ENCODE peak calls at places on chromosomes 13 and 19, in eight cellular contexts. P is fibroblast of lung, G is WTC11, U is AG10803, J is lower leg skin, S is RWPE1, H is breast epithelium, V is A549. Q is an unnamed sample.

GRCh38 chr13:113493315-113493951 is 2.9 kb upstream of the DCUN1D2 start:
- DNase-seq in P (peak; percentile 98), S (peak; percentile 78), J (no peak), U (peak; percentile 93), V (peak; percentile 67), H (no peak), G (no peak), Q (no peak)

GRCh38 chr19:8515317-8515716 is 1.4 kb upstream of the ZNF414 start:
- DNase-seq in P (no peak), J (no peak), S (no peak), U (no peak), H (no peak), G (no peak), V (no peak), Q (no peak)

GRCh38 chr13:99439048-99439447 is 62.2 kb upstream of the TM9SF2 start:
- DNase-seq in G (no peak), U (no peak), H (no peak), V (no peak), J (no peak), P (no peak), S (no peak), Q (no peak)

GRCh38 chr13:77831870-77832269 is 86.8 kb downstream of the EDNRB start:
- DNase-seq in P (no peak), J (no peak), V (no peak), G (no peak), H (no peak), S (no peak), U (no peak), Q (no peak)

GRCh38 chr19:6501740-6502648 is at the start of gene TUBB4A:
- DNase-seq in H (no peak), S (no peak), J (no peak), P (no peak), G (peak; percentile 50), U (no peak), V (peak; percentile 54), Q (peak; percentile 60)

GRCh38 chr19:13865578-13866462 is 11.1 kb upstream of the NANOS3 start:
- DNase-seq in S (no peak), P (no peak), G (no peak), U (no peak), J (no peak), V (no peak), H (no peak), Q (peak; percentile 59)

GRCh38 chr19:5108123-5108613 is 139.3 kb downstream of the KDM4B start:
- DNase-seq in V (no peak), P (no peak), U (no peak), S (no peak), G (no peak), H (no peak), J (no peak), Q (no peak)

GRCh38 chr19:6737873-6738725 is 719 bp upstream of the GPR108 start:
- DNase-seq in V (peak; percentile 94), G (peak; percentile 68), H (peak; percentile 82), P (peak; percentile 84), J (peak; percentile 83), U (peak; percentile 83), S (peak; percentile 75), Q (peak; percentile 60)

GRCh38 chr13:95902736-95903135 is 150.5 kb downstream of the UGGT2 start:
- DNase-seq in H (no peak), S (no peak), V (no peak), G (no peak), P (no peak), U (peak; percentile 29), J (no peak), Q (no peak)

GRCh38 chr19:53161123-53161522 is 2.3 kb upstream of the ZNF347 start:
- DNase-seq in P (no peak), U (no peak), S (no peak), H (no peak), G (no peak), J (no peak), V (no peak), Q (no peak)

GRCh38 chr13:98658131-98658530 is 81.2 kb upstream of the STK24 start:
- DNase-seq in J (peak; percentile 68), U (peak; percentile 63), G (no peak), V (no peak), P (no peak), H (no peak), S (no peak), Q (no peak)

GRCh38 chr13:106573279-106573831 is 5.4 kb upstream of the ARGLU1 start:
- DNase-seq in J (peak; percentile 53), S (no peak), G (no peak), P (peak; percentile 68), V (no peak), H (no peak), U (peak; percentile 92), Q (no peak)

GRCh38 chr13:97384366-97384765 is 49.6 kb upstream of the RAP2A start:
- DNase-seq in J (no peak), S (no peak), H (no peak), U (no peak), V (no peak), P (no peak), G (no peak), Q (no peak)

GRCh38 chr19:30029721-30030510 is 87.9 kb downstream of the URI1 start:
- DNase-seq in J (no peak), V (no peak), S (peak; percentile 32), U (no peak), H (no peak), G (no peak), P (peak; percentile 4), Q (no peak)

GRCh38 chr13:31234729-31235128 is 35.0 kb downstream of the B3GLCT start:
- DNase-seq in U (no peak), H (no peak), S (no peak), V (peak; percentile 5), G (no peak), P (no peak), J (no peak), Q (no peak)

GRCh38 chr19:23800868-23801267 is 42.2 kb upstream of the ZNF681 start:
- DNase-seq in H (no peak), U (no peak), G (no peak), V (no peak), P (no peak), S (no peak), J (no peak), Q (no peak)
- TF ChIP-seq CTCF in H (no peak), U (no peak), G (no peak), V (no peak), P (no peak), S (no peak), J (no peak), Q (no peak)

GRCh38 chr13:101291216-101291615 is 125.1 kb downstream of the NALCN start:
- DNase-seq in P (no peak), U (peak; percentile 17), H (no peak), V (no peak), G (no peak), S (no peak), J (no peak), Q (no peak)

GRCh38 chr13:101297794-101298193 is 118.5 kb downstream of the NALCN start:
- DNase-seq in J (no peak), P (no peak), G (no peak), H (no peak), V (no peak), S (no peak), U (no peak), Q (no peak)

GRCh38 chr13:101289764-101290163 is 126.5 kb downstream of the NALCN start:
- DNase-seq in S (no peak), J (no peak), G (peak; percentile 79), P (peak; percentile 59), V (no peak), H (no peak), U (peak; percentile 50), Q (peak; percentile 80)

GRCh38 chr13:101291647-101292515 is 124.4 kb downstream of the NALCN start:
- DNase-seq in H (no peak), U (peak; percentile 11), V (no peak), P (no peak), J (no peak), S (no peak), G (no peak), Q (no peak)

GRCh38 chr13:101292711-101293110 is 123.6 kb downstream of the NALCN start:
- DNase-seq in J (no peak), S (no peak), U (peak; percentile 9), V (no peak), P (no peak), H (no peak), G (no peak), Q (no peak)
- TF ChIP-seq CTCF in J (no peak), S (no peak), U (no peak), V (no peak), P (no peak), H (no peak), G (no peak), Q (no peak)

DNA sequence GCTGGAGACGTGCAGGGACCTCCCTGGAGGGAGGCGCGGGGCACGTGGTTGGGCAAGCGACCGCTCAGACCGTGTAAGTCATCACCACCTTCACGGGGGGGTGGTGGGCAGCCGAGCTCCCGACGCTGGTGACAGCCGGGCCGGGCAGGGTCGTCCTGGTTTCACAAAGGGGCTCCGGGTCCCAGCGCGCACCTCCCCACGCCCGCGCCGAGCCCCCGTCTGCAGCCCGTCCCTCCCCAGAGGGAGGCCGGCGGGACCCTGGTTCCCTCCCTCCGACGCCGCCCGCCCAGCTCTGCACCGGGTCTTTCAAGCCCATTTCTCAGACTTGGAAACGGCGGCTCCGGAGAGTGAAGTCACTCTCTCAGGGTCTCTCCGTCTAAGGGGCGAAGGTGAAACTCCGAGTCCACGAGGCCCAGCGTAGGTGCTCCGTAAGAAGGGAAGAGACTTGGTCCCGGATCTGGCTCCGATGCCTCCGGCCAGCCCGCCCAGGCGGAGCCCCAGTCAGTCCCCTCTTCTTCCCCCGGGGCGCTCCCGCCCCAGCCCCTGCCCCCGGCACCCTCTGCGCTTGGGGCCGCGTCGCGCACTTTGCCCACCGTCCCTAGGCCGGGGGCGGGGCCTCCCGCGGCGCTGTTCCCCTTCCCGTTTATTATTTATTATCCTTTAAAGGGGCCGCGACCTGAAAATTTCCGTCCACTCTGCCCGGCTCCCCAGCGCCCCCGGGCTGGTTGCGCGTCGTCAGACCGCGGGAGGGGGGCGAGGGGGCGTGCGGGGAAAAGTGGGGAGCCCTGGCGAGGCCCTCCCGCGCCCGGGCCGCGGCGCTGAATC is 536 bp upstream of the ARID3A start:
- DNase-seq in H (peak; percentile 72), P (peak; percentile 82), J (peak; percentile 73), V (peak; percentile 66), G (peak; percentile 85), U (peak; percentile 73), S (peak; percentile 86), Q (peak; percentile 87)
- TF ChIP-seq CTCF in H (no peak), P (no peak), J (no peak), V (no peak), G (no peak), U (no peak), S (no peak), Q (no peak)

DNA sequence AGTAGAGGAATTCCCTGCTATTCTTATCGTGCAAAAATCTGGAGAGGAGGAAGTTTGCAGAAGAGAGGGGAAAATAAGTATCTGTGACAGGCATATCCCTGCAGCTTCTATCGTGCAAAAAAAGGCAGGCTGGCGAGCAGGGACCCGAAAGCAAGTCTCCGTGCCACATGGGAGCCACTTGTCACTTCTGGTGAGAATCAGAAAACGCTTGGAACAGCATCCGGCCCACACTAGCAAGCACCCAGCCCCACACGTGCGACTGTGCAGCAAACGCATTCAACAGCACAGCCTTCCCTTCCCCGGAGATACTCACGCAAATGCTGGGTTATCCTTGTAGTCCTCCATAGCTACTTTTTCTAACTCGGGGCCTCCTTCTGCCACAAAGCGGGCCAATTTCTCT is 16.9 kb downstream of the SUGP1 start:
- DNase-seq in P (no peak), V (no peak), G (no peak), H (no peak), S (no peak), J (no peak), U (no peak), Q (no peak)
- TF ChIP-seq CTCF in P (no peak), V (no peak), G (no peak), H (no peak), S (no peak), J (no peak), U (no peak), Q (no peak)

Q was measured in nephron progenitor cell.